ENCODE peak calls at places on chromosome 1, in seven cellular contexts. M is GM20000, G is left lung, A is ascending aorta, V is kidney, E is brain microvascular endothelial cell, D is cardiac muscle cell. O is an unnamed sample.

GRCh38 chr1:153570874-153571273 is 5.2 kb upstream of the S100A2 start:
- DNase-seq in M (no peak), G (no peak), A (no peak), V (no peak), E (no peak), D (no peak), O (no peak)

GRCh38 chr1:24696033-24696755 is 49.1 kb upstream of the CLIC4 start:
- DNase-seq in M (no peak), G (no peak), A (no peak), V (no peak), E (no peak), D (no peak), O (no peak)

GRCh38 chr1:171152533-171152932 is 32.6 kb upstream of the FMO2 start:
- DNase-seq in M (no peak), G (no peak), A (no peak), V (no peak), E (no peak), D (no peak), O (no peak)

GRCh38 chr1:10559386-10559785 is 84.6 kb downstream of the PEX14 start:
- DNase-seq in M (no peak), G (no peak), A (no peak), V (no peak), E (no peak), D (no peak), O (no peak)

GRCh38 chr1:93814795-93815737 is 63.9 kb downstream of the DNTTIP2 start:
- DNase-seq in M (no peak), G (no peak), A (peak; percentile 44), V (no peak), E (peak; percentile 56), D (no peak), O (no peak)

GRCh38 chr1:153631047-153632022 is 2.5 kb upstream of the CHTOP start:
- DNase-seq in M (no peak), G (peak; percentile 26), A (no peak), V (peak; percentile 50), E (no peak), D (no peak), O (no peak)

GRCh38 chr1:2537785-2538115 is 7.7 kb upstream of the HES5 start:
- DNase-seq in M (no peak), G (no peak), A (no peak), V (no peak), E (no peak), D (no peak), O (no peak)

GRCh38 chr1:41260768-41261167 is 18.7 kb upstream of the SCMH1 start:
- DNase-seq in M (no peak), G (no peak), A (no peak), V (no peak), E (no peak), D (no peak), O (no peak)

GRCh38 chr1:52632732-52633290 is at the start of gene SHISAL2A:
- DNase-seq in M (peak; percentile 65), G (peak; percentile 47), A (no peak), V (peak; percentile 84), E (no peak), D (peak; percentile 61), O (peak; percentile 66)

GRCh38 chr1:15850450-15851079 is 3.1 kb downstream of the SPEN start:
- DNase-seq in M (no peak), G (no peak), A (no peak), V (no peak), E (no peak), D (no peak), O (no peak)

GRCh38 chr1:15848143-15848928 is 829 bp downstream of the SPEN start:
- DNase-seq in M (no peak), G (peak; percentile 51), A (peak; percentile 71), V (peak; percentile 87), E (peak; percentile 20), D (peak; percentile 61), O (peak; percentile 69)

GRCh38 chr1:15849775-15850449 is 2.4 kb downstream of the SPEN start:
- DNase-seq in M (no peak), G (peak; percentile 54), A (no peak), V (no peak), E (peak; percentile 53), D (peak; percentile 86), O (peak; percentile 36)

GRCh38 chr1:15847893-15848142 is 311 bp downstream of the SPEN start:
- DNase-seq in M (no peak), G (no peak), A (no peak), V (no peak), E (no peak), D (no peak), O (no peak)

DNA sequence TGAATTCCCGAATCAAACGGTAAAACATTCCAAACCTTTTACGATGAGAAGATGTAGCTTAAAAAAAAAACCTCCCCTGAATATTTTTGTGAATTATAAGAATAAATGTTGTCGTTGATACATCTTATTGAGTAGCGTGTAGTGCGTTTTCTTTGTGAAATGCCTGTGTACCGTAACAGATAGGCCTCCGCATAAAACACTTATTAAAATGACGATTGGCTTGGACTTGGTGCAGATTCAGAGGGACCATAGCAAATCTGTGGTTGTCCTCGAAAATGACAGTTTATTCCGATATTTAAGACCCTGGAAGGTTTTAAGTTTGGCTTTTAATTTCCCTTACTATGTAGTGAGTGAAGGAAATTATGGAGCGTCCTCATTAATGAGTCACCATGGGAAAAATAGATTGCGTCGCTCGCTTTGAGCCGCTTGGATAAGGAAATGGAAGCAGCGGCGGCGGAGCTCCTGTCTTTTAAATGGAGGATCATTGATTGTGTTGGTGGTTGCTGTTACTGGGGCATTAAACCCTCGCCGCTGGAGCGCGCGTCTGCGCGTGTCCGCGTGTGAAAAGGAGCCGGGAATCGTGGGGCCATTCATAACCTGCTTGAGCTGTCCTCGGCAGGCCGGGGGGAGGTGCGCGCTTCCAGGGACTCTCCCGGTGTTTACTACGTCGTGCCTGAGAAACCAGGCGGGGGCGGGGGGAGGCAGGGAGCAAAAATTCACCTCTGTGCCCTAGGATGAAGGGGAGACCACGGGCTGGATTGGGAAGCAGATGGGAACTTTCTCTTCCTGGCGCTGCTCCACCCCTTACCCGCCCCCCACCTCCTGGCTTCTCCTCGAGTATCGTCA is 1.6 kb downstream of the SPEN start:
- DNase-seq in M (no peak), G (peak; percentile 84), A (peak; percentile 93), V (peak; percentile 94), E (peak; percentile 85), D (peak; percentile 92), O (peak; percentile 49)
- TF ChIP-seq CTCF in M (no peak), G (no peak), A (no peak), V (no peak), E (no peak), D (no peak), O (no peak)

DNA sequence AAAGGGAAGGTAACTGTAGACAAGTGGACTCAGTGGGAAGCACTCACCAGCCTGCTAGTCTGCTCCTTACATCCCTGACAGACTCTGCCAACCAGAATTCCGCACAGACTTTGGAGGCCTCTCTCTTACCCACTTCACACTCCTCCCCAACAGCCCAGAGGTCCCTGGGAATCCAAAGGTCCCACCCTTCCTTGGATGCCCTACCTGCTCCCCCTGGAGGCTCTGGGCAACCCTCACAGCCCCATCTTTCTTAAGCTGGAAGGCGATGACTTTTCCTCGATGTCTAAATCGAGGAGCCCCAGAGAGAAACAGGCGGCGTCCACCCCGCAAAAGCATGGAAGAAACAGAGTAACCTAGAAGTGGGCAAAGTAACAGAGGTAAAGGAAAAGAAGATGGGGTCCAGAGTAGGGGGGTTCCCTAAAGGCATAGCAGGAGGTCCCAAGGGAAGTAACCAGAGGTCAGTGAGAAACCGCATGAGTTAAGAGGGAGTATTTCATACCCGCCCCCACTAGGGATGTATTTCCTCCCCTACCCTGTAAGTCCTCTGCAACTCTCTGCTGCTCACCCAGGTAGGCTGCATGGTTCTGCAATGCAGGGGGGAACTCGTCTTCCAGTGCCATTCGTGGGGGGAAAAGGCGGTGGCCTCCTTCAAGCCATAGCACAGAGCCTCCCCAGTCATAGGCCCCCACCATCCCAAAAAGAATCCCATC is 8.4 kb downstream of the ITGA10 start:
- DNase-seq in M (no peak), G (no peak), A (peak; percentile 54), V (no peak), E (no peak), D (no peak), O (no peak)
- TF ChIP-seq CTCF in M (no peak), G (no peak), A (no peak), V (no peak), E (peak; percentile 31), D (no peak), O (no peak)

DNA sequence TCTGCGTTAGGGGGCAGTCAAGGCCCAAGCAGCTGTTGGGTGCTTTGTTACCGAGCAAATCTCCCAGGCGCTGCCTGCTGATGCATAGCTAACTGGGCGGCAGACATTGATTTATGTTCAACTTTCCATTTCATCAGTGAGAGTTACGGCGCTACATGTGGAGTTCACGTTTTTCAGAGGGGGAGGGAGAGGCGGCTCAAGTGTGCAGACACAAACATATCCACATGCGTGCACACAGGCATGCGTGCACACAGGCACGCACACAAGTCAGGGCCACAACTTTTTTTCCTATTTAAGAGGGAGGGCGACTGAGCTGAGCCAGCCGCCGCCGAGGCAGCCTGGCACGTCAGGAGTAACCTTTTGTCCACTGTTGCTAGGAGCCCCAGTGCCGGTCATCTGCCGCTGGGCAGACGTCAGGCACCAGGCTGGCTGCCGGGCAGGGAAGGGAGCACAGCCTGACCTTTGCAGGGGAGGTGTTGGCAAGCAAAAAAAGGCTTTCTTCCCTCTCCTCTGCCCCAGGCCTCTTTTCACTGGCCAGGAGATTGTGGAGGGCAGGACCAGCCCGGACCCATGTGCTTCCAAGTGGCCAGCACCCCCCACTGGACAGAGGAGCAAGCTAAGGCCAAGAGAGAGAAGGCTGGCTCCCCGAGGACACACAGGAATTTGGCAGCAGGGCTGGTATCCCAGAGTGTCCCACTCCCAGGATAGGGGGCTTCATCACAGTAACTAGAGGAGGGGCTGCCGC is 73.3 kb downstream of the MRPL37 start:
- DNase-seq in M (no peak), G (peak; percentile 65), A (peak; percentile 93), V (peak; percentile 95), E (peak; percentile 54), D (no peak), O (no peak)
- TF ChIP-seq CTCF in M (no peak), G (no peak), A (peak; percentile 84), V (peak; percentile 55), E (peak; percentile 49), D (peak; percentile 20), O (no peak)

DNA sequence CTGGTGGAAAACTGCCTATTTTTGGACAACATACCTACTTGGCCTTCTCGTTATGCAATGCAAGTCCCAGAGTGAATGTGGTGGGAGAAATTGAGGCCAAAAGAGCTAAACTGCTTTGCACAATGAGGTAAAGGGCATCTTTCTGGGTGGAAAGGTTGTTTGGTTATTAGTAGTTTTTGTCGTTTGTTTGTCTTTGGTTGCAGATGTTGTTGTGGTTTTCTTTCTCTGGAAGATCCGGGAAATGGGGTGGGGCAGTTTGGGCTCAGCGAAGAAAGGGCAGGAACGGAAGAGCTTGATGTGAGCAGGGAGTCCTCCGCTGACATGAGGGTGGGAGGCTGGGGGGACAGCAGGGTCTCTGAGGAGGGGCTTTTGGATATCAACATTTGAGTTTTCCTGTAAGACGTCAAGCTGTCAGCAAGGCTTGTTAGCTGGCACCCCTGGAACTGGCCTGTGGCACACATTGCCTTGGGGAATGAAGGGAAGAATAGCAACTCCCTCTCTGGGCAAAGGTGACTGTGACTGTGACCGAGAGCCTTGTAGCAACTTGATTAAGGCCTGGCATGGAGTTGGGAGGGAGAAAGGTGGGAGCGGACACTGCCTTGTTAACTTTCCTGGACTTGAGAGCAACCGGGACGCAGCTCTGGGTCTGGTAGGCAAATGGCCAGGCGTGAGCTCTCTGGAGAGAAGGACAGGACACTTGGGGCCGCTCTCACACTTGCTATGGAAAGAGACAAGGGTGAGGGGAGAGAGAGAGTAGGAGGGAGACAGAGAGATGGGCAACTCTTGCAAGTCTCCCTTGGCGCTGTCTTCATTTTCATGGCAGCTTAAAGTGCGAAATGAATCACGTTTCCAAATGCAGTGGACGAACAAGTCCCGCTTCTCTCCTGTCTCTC is 15.4 kb upstream of the OPRD1 start:
- DNase-seq in M (no peak), G (no peak), A (no peak), V (no peak), E (no peak), D (peak; percentile 52), O (no peak)
- TF ChIP-seq CTCF in M (no peak), G (no peak), A (no peak), V (no peak), E (no peak), D (no peak), O (no peak)